ENCODE peak calls at places on chromosomes 3 and 15, in eight cellular contexts. S is EH; G is epithelial cell of prostate; F is activated CD8-positive, alpha-beta memory T cell treated with anti-CD3 and anti-CD28 coated beads for 48 hours; I is brain microvascular endothelial cell; Y is hippocampal formation; K is activated naive CD4-positive, alpha-beta T cell treated with anti-CD3 and anti-CD28 coated beads for 36 hours; H is NCI-H1092. R is an unnamed sample.

GRCh38 chr15:25737218-25737643 is 125.9 kb downstream of the ATP10A start:
- DNase-seq in S (peak), G (no peak), F (no peak), I (no peak), Y (no peak), K (no peak), H (no peak), R (no peak)

GRCh38 chr3:178483704-178484103 is 52.5 kb upstream of the KCNMB2 start:
- DNase-seq in S (peak), G (no peak), F (no peak), I (no peak), Y (no peak), K (no peak), H (no peak), R (no peak)

GRCh38 chr15:48393650-48394049 is 62.4 kb downstream of the DUT start:
- DNase-seq in S (peak), G (no peak), F (no peak), I (no peak), Y (no peak), K (no peak), H (peak), R (peak)

GRCh38 chr15:48395532-48396011 is 64.3 kb downstream of the DUT start:
- DNase-seq in S (peak), G (peak), F (no peak), I (no peak), Y (no peak), K (no peak), H (no peak), R (no peak)

GRCh38 chr15:99431661-99432091 is 134.1 kb upstream of the MEF2A start:
- DNase-seq in S (no peak), G (no peak), F (no peak), I (no peak), Y (no peak), K (no peak), H (no peak), R (peak)

GRCh38 chr3:157110761-157111238 is 49.1 kb downstream of the CCNL1 start:
- DNase-seq in S (no peak), G (no peak), F (no peak), I (no peak), Y (no peak), K (no peak), H (no peak), R (no peak)

GRCh38 chr15:70556376-70556775 is 207.0 kb downstream of the UACA start:
- DNase-seq in S (no peak), G (no peak), F (no peak), I (no peak), Y (no peak), K (no peak), H (no peak), R (no peak)

GRCh38 chr3:112860898-112861297 is 14.2 kb upstream of the CD200R1L start:
- DNase-seq in S (no peak), G (no peak), F (no peak), I (no peak), Y (no peak), K (no peak), H (no peak), R (no peak)

GRCh38 chr3:131075632-131076328 is 49.1 kb downstream of the NEK11 start:
- DNase-seq in S (no peak), G (no peak), F (no peak), I (no peak), Y (no peak), K (no peak), H (no peak), R (no peak)

GRCh38 chr3:151213151-151213550 is 10.1 kb upstream of the GPR171 start:
- DNase-seq in S (no peak), G (no peak), F (no peak), I (no peak), Y (no peak), K (no peak), H (no peak), R (no peak)

GRCh38 chr15:52060511-52060910 is 41.5 kb downstream of the MAPK6 start:
- DNase-seq in S (peak), G (no peak), F (no peak), I (no peak), Y (no peak), K (no peak), H (no peak), R (no peak)

GRCh38 chr3:100100454-100100853 is 13.8 kb downstream of the FILIP1L start:
- DNase-seq in S (peak), G (no peak), F (no peak), I (peak), Y (no peak), K (no peak), H (no peak), R (no peak)

GRCh38 chr3:194407423-194407822 is 8.4 kb upstream of the GP5 start:
- DNase-seq in S (peak), G (no peak), F (no peak), I (peak), Y (no peak), K (no peak), H (no peak), R (no peak)

GRCh38 chr15:100923076-100923475 is 3.9 kb downstream of the LRRK1 start:
- DNase-seq in S (no peak), G (no peak), F (no peak), I (no peak), Y (no peak), K (no peak), H (no peak), R (no peak)

GRCh38 chr3:157608006-157608405 is 104.8 kb upstream of the VEPH1 start:
- DNase-seq in S (no peak), G (no peak), F (no peak), I (no peak), Y (no peak), K (no peak), H (no peak), R (no peak)

GRCh38 chr3:31213869-31214486 is 318.7 kb upstream of the STT3B start:
- DNase-seq in S (peak), G (no peak), F (no peak), I (no peak), Y (no peak), K (peak), H (no peak), R (no peak)

GRCh38 chr15:85763157-85763556 is 31.6 kb downstream of the KLHL25 start:
- DNase-seq in S (no peak), G (no peak), F (no peak), I (no peak), Y (peak), K (no peak), H (no peak), R (no peak)

GRCh38 chr15:66102563-66103292 is 150.8 kb downstream of the MEGF11 start:
- DNase-seq in S (no peak), G (no peak), F (no peak), I (no peak), Y (no peak), K (no peak), H (no peak), R (no peak)

GRCh38 chr3:169026543-169027181 is 636.9 kb downstream of the MECOM start:
- DNase-seq in S (peak), G (peak), F (no peak), I (peak), Y (no peak), K (no peak), H (no peak), R (no peak)

GRCh38 chr3:64398431-64398830 is 173.2 kb upstream of the PRICKLE2 start:
- DNase-seq in S (peak), G (no peak), F (no peak), I (no peak), Y (no peak), K (no peak), H (no peak), R (no peak)

GRCh38 chr15:40248006-40248783 is 9.3 kb downstream of the PAK6 start:
- DNase-seq in S (no peak), G (no peak), F (no peak), I (no peak), Y (no peak), K (no peak), H (no peak), R (no peak)

GRCh38 chr3:71152892-71153265 is 430.6 kb downstream of the FOXP1 start:
- DNase-seq in S (no peak), G (no peak), F (no peak), I (no peak), Y (no peak), K (no peak), H (no peak), R (peak)

GRCh38 chr3:14962762-14963161 is 15.4 kb downstream of the NR2C2 start:
- DNase-seq in S (peak), G (no peak), F (no peak), I (peak), Y (no peak), K (no peak), H (no peak), R (no peak)

GRCh38 chr15:31157644-31158069 is 56.1 kb upstream of the TRPM1 start:
- DNase-seq in S (no peak), G (no peak), F (no peak), I (no peak), Y (no peak), K (no peak), H (no peak), R (peak)

GRCh38 chr3:143298886-143299535 is 179.4 kb downstream of the CHST2 start:
- DNase-seq in S (no peak), G (no peak), F (no peak), I (no peak), Y (no peak), K (no peak), H (no peak), R (no peak)

GRCh38 chr15:71790081-71790480 is 20.3 kb upstream of the NR2E3 start:
- DNase-seq in S (peak), G (peak), F (no peak), I (peak), Y (no peak), K (no peak), H (no peak), R (no peak)

GRCh38 chr3:181264491-181264890 is 275.0 kb upstream of the DNAJC19 start:
- DNase-seq in S (no peak), G (no peak), F (no peak), I (no peak), Y (no peak), K (peak), H (no peak), R (no peak)

GRCh38 chr3:190265795-190266194 is 56.5 kb downstream of the CLDN1 start:
- DNase-seq in S (peak), G (peak), F (no peak), I (peak), Y (no peak), K (no peak), H (no peak), R (peak)

GRCh38 chr3:64747682-64748081 is 59.9 kb upstream of the ADAMTS9 start:
- DNase-seq in S (no peak), G (no peak), F (no peak), I (no peak), Y (no peak), K (no peak), H (no peak), R (no peak)

GRCh38 chr15:76059320-76060097 is at the start of gene TMEM266:
- DNase-seq in S (peak), G (no peak), F (no peak), I (no peak), Y (peak), K (peak), H (peak), R (peak)

GRCh38 chr3:45092132-45093031 is 53.8 kb downstream of the CDCP1 start:
- DNase-seq in S (peak), G (peak), F (no peak), I (peak), Y (no peak), K (no peak), H (no peak), R (peak)

GRCh38 chr3:11085078-11085840 is 69.0 kb upstream of the HRH1 start:
- DNase-seq in S (peak), G (no peak), F (no peak), I (no peak), Y (no peak), K (no peak), H (no peak), R (no peak)

GRCh38 chr3:129686941-129687340 is 80.5 kb upstream of the PLXND1 start:
- DNase-seq in S (no peak), G (no peak), F (no peak), I (no peak), Y (no peak), K (no peak), H (no peak), R (no peak)

GRCh38 chr15:60646595-60646994 is 167.7 kb upstream of the ICE2 start:
- DNase-seq in S (no peak), G (no peak), F (no peak), I (no peak), Y (no peak), K (no peak), H (no peak), R (no peak)

R was measured in left colon.